ENCODE peak calls at places on chromosomes 3 and 15, in four cellular contexts. H is GM04504; Y is stimulated activated CD8-positive, alpha-beta memory T cell treated with anti-CD3 and anti-CD28 coated beads, Interleukin-4, amount 100 ng/mL, for 1 hour; Q is spleen. P is an unnamed sample.

GRCh38 chr3:151085889-151086483 is 522 bp downstream of the MED12L start:
- DNase-seq in H (no peak), Y (no peak), Q (peak; percentile 86), P (no peak)

GRCh38 chr3:125042725-125043406 is 12.9 kb downstream of the HEG1 start:
- DNase-seq in H (no peak), Y (no peak), Q (no peak), P (no peak)

GRCh38 chr3:11362600-11362999 is 90.4 kb downstream of the ATG7 start:
- DNase-seq in H (peak; percentile 35), Y (no peak), Q (no peak), P (no peak)

GRCh38 chr3:13093687-13094086 is 20.5 kb upstream of the IQSEC1 start:
- DNase-seq in H (no peak), Y (no peak), Q (no peak), P (no peak)

GRCh38 chr3:136473716-136474326 is 223.7 kb downstream of the PCCB start:
- DNase-seq in H (no peak), Y (no peak), Q (no peak), P (peak; percentile 41)

GRCh38 chr15:84818221-84819131 is 1.3 kb downstream of the ALPK3 start:
- DNase-seq in H (no peak), Y (no peak), Q (peak; percentile 36), P (no peak)

GRCh38 chr3:102114264-102114979 is 265.1 kb downstream of the NFKBIZ start:
- DNase-seq in H (no peak), Y (no peak), Q (no peak), P (no peak)

GRCh38 chr3:39268554-39268910 is 11.3 kb downstream of the CX3CR1 start:
- DNase-seq in H (no peak), Y (no peak), Q (no peak), P (no peak)